ENCODE peak calls at places on chromosomes 12 and 14, in four cellular contexts. Q is brain microvascular endothelial cell, X is GM23338, G is KBM-7. U is an unnamed sample.

GRCh38 chr14:56304456-56304855 is 186.2 kb downstream of the PELI2 start:
- DNase-seq in Q (no peak), X (no peak), G (no peak), U (no peak)

GRCh38 chr14:30943694-30944093 is 69.3 kb downstream of the COCH start:
- DNase-seq in X (no peak), Q (no peak), G (no peak), U (no peak)

GRCh38 chr12:131808744-131809371 is 19.3 kb upstream of the MMP17 start:
- DNase-seq in Q (no peak), X (peak), G (peak), U (no peak)

GRCh38 chr12:120115692-120116442 is 686 bp downstream of the RAB35 start:
- DNase-seq in Q (no peak), X (peak), G (no peak), U (peak)

GRCh38 chr14:103745424-103745823 is 29.8 kb downstream of the ZFYVE21 start:
- DNase-seq in G (no peak), X (no peak), Q (no peak), U (no peak)

GRCh38 chr14:66650491-66650911 is 142.6 kb downstream of the GPHN start:
- DNase-seq in G (no peak), Q (no peak), X (no peak), U (peak)

GRCh38 chr12:108820700-108821406 is 36.5 kb downstream of the SSH1 start:
- DNase-seq in Q (no peak), X (no peak), G (no peak), U (no peak)

GRCh38 chr12:57898308-57898970 is 42.9 kb upstream of the ATP23 start:
- DNase-seq in Q (no peak), G (peak), X (no peak), U (peak)

GRCh38 chr14:79028281-79028680 is 858.1 kb downstream of the NRXN3 start:
- DNase-seq in G (peak), Q (no peak), X (no peak), U (no peak)

GRCh38 chr12:457676-458075 is 2.1 kb upstream of the B4GALNT3 start:
- DNase-seq in Q (no peak), X (no peak), G (no peak), U (no peak)

GRCh38 chr12:70044170-70044569 is 199.1 kb upstream of the CNOT2 start:
- DNase-seq in G (no peak), Q (peak), X (no peak), U (no peak)

GRCh38 chr12:89756100-89756637 is 47.5 kb upstream of the ATP2B1 start:
- DNase-seq in X (no peak), Q (no peak), G (peak), U (no peak)

GRCh38 chr14:55500219-55500701 is 59.8 kb upstream of the TBPL2 start:
- DNase-seq in X (peak), G (no peak), Q (no peak), U (no peak)

GRCh38 chr14:100278702-100279101 is 27.5 kb downstream of the SLC25A29 start:
- DNase-seq in Q (peak), X (no peak), G (peak), U (peak)

GRCh38 chr12:42585846-42586226 is 3.7 kb downstream of the PRICKLE1 start:
- DNase-seq in G (no peak), X (no peak), Q (no peak), U (peak)

GRCh38 chr14:75522224-75522764 is at the start of gene BATF:
- DNase-seq in Q (no peak), X (no peak), G (peak), U (no peak)

GRCh38 chr12:108495054-108495453 is 20.0 kb upstream of the FICD start:
- DNase-seq in Q (peak), X (peak), G (peak), U (peak)

GRCh38 chr12:120231316-120232011 is 30.6 kb upstream of the RPLP0 start:
- DNase-seq in Q (peak), X (peak), G (peak), U (peak)

GRCh38 chr14:62776300-62776699 is 269.0 kb downstream of the KCNH5 start:
- DNase-seq in Q (no peak), X (no peak), G (no peak), U (no peak)

GRCh38 chr12:39620664-39621658 is 1.4 kb upstream of the ABCD2 start:
- DNase-seq in G (peak), X (no peak), Q (no peak), U (no peak)

GRCh38 chr12:111430418-111431353 is 25.0 kb downstream of the SH2B3 start:
- DNase-seq in Q (no peak), X (no peak), G (no peak), U (peak)

GRCh38 chr12:123634142-123634561 is 523 bp downstream of the GTF2H3 start:
- DNase-seq in G (no peak), Q (no peak), X (no peak), U (no peak)

GRCh38 chr14:84454114-84454513 is 1075.8 kb upstream of the FLRT2 start:
- DNase-seq in X (no peak), Q (no peak), G (no peak), U (no peak)

GRCh38 chr12:95116773-95117172 is 43.4 kb upstream of the NR2C1 start:
- DNase-seq in G (no peak), Q (no peak), X (peak), U (no peak)

GRCh38 chr12:1540690-1541089 is 53.7 kb downstream of the FBXL14 start:
- DNase-seq in Q (no peak), X (no peak), G (no peak), U (no peak)

GRCh38 chr12:106814649-106815048 is 40.2 kb downstream of the RIC8B start:
- DNase-seq in Q (no peak), G (no peak), X (no peak), U (no peak)

GRCh38 chr14:91170504-91171121 is 56.7 kb downstream of the DGLUCY start:
- DNase-seq in Q (no peak), G (no peak), X (no peak), U (peak)